ENCODE peak calls at places on chromosomes 12 and 14, in seven cellular contexts. S, I, L, V, W, K and G are unnamed samples. For H3K4me1, the result is how much of the 10 kb centered on the place peaks cover.

GRCh38 chr12:131137836-131138637 is 184.3 kb downstream of the ADGRD1 start:
- DNase-seq in V (no peak), L (peak), W (peak), S (no peak), K (no peak), I (no peak), G (no peak)

GRCh38 chr14:103683139-103683538 is 32.1 kb downstream of the XRCC3 start:
- DNase-seq in K (no peak), I (no peak), S (no peak), W (no peak), L (peak), V (no peak), G (no peak)

GRCh38 chr14:103329421-103330347 is 4.4 kb upstream of the EIF5 start:
- DNase-seq in I (no peak), K (no peak), S (peak), V (no peak), W (no peak), L (peak), G (no peak)

GRCh38 chr12:119869720-119870119 is 7.4 kb downstream of the CIT start:
- DNase-seq in L (peak), K (no peak), S (peak), V (no peak), I (no peak), W (no peak), G (no peak)

GRCh38 chr14:99590746-99591555 is 13.1 kb downstream of the CCDC85C start:
- DNase-seq in I (no peak), W (peak), S (peak), V (no peak), L (no peak), K (peak), G (peak)

GRCh38 chr14:93301821-93302447 is 30.9 kb downstream of the BTBD7 start:
- DNase-seq in W (no peak), L (no peak), K (no peak), V (peak), S (no peak), I (peak), G (peak)

GRCh38 chr12:27382126-27382795 is 49.6 kb downstream of the BMAL2 start:
- DNase-seq in K (no peak), W (no peak), L (no peak), S (no peak), I (no peak), V (no peak), G (no peak)

GRCh38 chr12:49332891-49333371 is 4.1 kb downstream of the C1QL4 start:
- DNase-seq in W (peak), I (no peak), L (peak), S (no peak), V (no peak), K (no peak), G (no peak)

GRCh38 chr12:5515458-5515857 is 83.5 kb downstream of the NTF3 start:
- DNase-seq in S (no peak), V (no peak), W (no peak), I (no peak), K (no peak), L (no peak), G (no peak)

GRCh38 chr12:27509032-27509431 is 15.0 kb upstream of the PPFIBP1 start:
- DNase-seq in W (no peak), V (no peak), S (no peak), K (no peak), L (no peak), I (no peak), G (no peak)

GRCh38 chr12:110107369-110108281 is 16.5 kb upstream of the IFT81 start:
- DNase-seq in V (no peak), S (peak), L (no peak), I (no peak), K (peak), W (peak), G (peak)

GRCh38 chr12:131088701-131089525 is 135.2 kb downstream of the ADGRD1 start:
- DNase-seq in L (no peak), K (no peak), I (no peak), V (no peak), W (peak), S (no peak), G (no peak)

GRCh38 chr14:54169254-54169924 is 212.8 kb upstream of the BMP4 start:
- DNase-seq in V (no peak), K (no peak), S (peak), L (no peak), W (no peak), I (no peak), G (peak)

GRCh38 chr12:110582286-110583136 is 607 bp downstream of the PPTC7 start:
- DNase-seq in V (no peak), L (peak), W (peak), I (peak), K (peak), S (peak), G (peak)

GRCh38 chr14:91295851-91296796 is 51.6 kb upstream of the GPR68 start:
- DNase-seq in V (no peak), L (no peak), I (no peak), S (no peak), K (no peak), W (no peak), G (no peak)

DNA sequence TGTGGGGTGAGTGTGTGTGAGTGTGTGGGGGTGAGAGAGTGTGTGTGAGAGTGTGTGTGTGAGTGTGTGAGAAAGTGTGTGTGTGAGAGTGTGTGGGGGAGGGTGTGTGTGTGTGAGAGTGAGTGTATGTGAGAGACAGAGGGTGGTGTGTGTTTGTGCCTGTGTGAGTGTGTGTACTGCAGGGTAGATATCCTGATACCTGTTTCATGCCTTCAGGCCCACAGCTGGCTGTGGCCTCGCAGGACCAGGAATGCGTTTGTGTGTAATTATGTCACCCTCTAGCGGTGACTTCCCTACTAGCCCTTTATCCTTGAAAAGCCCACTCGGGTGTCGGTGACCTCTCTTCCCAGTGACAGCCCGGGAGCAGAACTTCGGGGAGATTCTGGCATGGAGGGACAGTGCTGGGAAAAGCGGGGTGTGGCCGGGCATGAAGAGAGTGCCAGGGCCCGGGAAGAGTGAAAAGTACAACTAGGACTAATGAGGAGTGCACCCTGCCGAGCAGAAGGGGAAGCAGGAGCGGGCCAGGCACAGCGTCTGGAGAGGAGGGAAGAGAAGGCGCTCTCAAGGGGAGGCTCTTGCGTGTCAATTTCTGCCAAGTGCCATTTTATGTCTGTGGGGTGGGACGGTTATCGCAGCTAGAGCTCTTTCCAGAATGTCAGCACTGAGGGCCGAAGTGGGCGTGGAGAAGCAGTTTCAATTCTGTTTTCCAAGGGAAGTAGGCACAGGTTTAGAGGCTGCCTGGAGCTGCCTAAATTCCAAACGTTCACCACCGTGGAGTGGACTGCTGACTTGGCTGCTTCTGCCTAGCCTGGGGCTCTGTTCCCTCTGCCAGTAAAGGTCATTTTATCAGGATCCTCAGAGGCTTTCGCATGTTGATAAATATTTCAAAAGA is 11.0 kb upstream of the FBXL14 start:
- DNase-seq in K (peak), S (peak), I (peak), V (no peak), L (peak), W (peak), G (peak)
- H3K4me1 ChIP-seq in K (under half), S (under half), I (under half), V (under half), L (under half), W (under half), G (under half)

GRCh38 chr14:22419620-22420019 is 169.4 kb downstream of the DAD1 start:
- DNase-seq in V (no peak), K (no peak), I (no peak), S (no peak), L (no peak), W (no peak), G (no peak)

GRCh38 chr14:22417914-22418313 is 171.1 kb downstream of the DAD1 start:
- DNase-seq in W (no peak), V (no peak), K (no peak), L (no peak), S (no peak), I (no peak), G (no peak)

GRCh38 chr14:22416193-22416592 is 172.8 kb downstream of the DAD1 start:
- DNase-seq in L (no peak), V (no peak), W (no peak), K (no peak), S (no peak), I (no peak), G (peak)

GRCh38 chr14:22420598-22421186 is 168.3 kb downstream of the DAD1 start:
- DNase-seq in L (no peak), V (no peak), I (no peak), S (no peak), K (no peak), W (no peak), G (no peak)

DNA sequence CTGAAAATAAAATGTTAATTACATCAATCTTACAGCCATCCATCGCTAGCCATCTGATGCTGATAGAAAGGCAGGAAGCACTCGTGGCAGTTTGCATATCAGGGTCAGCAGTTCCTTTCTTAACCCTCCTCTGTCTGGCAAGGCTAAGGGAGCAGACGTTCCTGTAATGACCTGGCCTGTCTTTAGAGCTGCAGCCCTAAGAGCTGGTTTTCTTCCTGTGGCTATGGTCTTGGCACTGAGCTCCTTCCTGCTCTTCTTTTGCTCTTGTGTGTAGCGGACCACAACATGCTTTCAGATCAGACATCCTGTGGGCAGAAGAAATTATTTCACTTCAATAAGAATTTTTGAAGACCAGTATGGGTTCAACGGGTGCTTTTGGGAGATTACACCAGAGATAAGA is 170.4 kb downstream of the DAD1 start:
- DNase-seq in W (no peak), K (no peak), L (no peak), S (no peak), I (no peak), V (no peak), G (no peak)
- H3K4me3 ChIP-seq in W (no peak), K (no peak), L (no peak), S (no peak), I (no peak), V (no peak), G (no peak)

DNA sequence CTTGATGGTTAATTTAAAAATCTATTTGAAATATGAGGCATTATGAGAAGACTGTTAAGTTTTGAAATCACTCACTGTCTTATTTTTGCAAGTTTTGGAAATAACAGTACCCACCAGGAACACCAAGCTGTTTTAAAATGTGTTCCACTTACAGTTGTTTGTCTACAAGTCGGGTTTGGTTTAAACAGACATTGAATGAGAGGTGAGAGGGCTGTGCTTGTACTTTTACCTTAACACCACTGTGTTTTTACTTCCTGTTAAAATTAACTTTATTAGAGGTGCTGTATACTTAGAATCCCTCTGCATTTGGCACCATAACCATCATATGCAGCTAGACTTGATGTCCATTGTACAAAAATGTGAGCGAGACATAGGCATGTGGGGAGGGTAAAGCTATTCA is 12.8 kb downstream of the ELK3 start:
- DNase-seq in K (no peak), S (no peak), V (no peak), W (no peak), L (no peak), I (no peak), G (no peak)
- H3K27ac ChIP-seq in K (no peak), S (peak), V (no peak), W (no peak), L (no peak), I (no peak), G (no peak)

GRCh38 chr14:73468808-73469386 is 10.6 kb upstream of the NUMB start:
- DNase-seq in V (no peak), K (no peak), S (peak), I (no peak), W (no peak), L (no peak), G (no peak)

GRCh38 chr14:73471582-73472181 is 13.3 kb upstream of the NUMB start:
- DNase-seq in L (no peak), W (no peak), S (no peak), V (no peak), I (no peak), K (no peak), G (no peak)

GRCh38 chr14:73467377-73467776 is 9.0 kb upstream of the NUMB start:
- DNase-seq in W (no peak), K (no peak), L (no peak), I (no peak), V (no peak), S (peak), G (no peak)

GRCh38 chr14:73465833-73466532 is 7.6 kb upstream of the NUMB start:
- DNase-seq in S (peak), K (no peak), I (no peak), V (no peak), L (no peak), W (no peak), G (peak)

DNA sequence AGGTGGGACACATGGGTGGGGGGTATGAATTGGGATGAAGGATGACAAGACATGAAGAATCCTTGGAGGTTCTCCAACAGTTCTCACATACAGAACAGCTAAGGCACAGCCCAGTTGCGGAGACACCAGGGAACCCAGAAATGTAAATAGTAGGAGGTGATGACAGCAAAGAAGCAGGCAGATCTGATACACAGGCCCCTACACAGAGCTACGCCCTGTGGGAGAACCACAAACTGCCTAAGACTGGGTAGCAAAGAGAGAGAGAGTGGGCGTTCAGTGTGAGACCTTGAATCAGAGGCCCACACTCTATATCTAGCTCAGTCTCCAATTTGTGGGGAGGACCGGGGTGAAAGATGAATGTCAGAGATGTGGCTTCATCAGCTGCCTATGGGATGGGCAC is 9.5 kb upstream of the NUMB start:
- DNase-seq in K (no peak), V (no peak), I (no peak), L (no peak), W (no peak), S (peak), G (no peak)
- H3K4me1 ChIP-seq in K (half or more), V (under half), I (under half), L (under half), W (under half), S (under half), G (under half)

GRCh38 chr14:77641534-77642341 is 25.3 kb upstream of the SPTLC2 start:
- DNase-seq in W (peak), K (peak), I (no peak), L (peak), V (no peak), S (peak), G (no peak)
- H3K4me3 ChIP-seq in W (peak), K (peak), I (no peak), L (peak), V (no peak), S (peak), G (no peak)

DNA sequence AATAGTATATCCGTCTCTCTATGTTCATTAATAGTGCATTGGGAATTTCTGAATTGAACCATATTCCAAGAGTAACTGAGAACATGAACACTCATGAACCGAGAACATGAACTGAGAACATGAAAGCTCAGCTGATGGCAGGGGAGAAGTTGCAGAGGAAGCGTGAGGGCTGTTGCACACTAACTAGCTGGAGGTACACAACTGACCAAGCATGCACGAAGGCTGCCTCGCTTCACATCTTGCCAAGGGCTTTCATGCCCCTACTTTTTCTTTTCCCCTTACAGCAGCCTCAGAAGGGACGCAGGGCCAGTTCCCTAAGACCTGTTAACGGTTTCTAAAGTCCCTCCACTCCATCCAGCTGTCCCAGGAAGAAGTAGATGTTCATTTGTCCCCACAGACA is 4.3 kb downstream of the RNASE1 start:
- DNase-seq in I (no peak), W (no peak), S (no peak), L (no peak), V (no peak), K (no peak), G (no peak)
- H3K27ac ChIP-seq in I (no peak), W (no peak), S (no peak), L (peak), V (no peak), K (peak), G (no peak)